ENCODE peak calls at places on chromosome 11, in ten cellular contexts. N is D721Med; E is activated naive CD4-positive, alpha-beta T cell treated with anti-CD3 and anti-CD28 coated beads, Interleukin-2, amount 50 U/mL, for 72 hours; X is cardiac fibroblast; H is PC-9; C is HFF-Myc; L is EL; F is activated naive CD8-positive, alpha-beta T cell treated with anti-CD3 and anti-CD28 coated beads, Interleukin-2, amount 50 U/mL, for 24 hours; Z is activated CD4-positive, alpha-beta memory T cell treated with anti-CD3 and anti-CD28 coated beads, Interleukin-2, amount 10 ng/mL, durations not matched to agents 7 days and 5 days; R is AG09319. O is an unnamed sample.

GRCh38 chr11:77287615-77288273 is 13.7 kb downstream of the GDPD4 start:
- DNase-seq in E (no peak), N (no peak), C (peak; percentile 88), Z (no peak), H (peak; percentile 12), F (no peak), X (peak; percentile 93), R (peak; percentile 81), L (peak; percentile 90), O (no peak)

GRCh38 chr11:18623707-18624106 is 10.4 kb downstream of the SPTY2D1 start:
- DNase-seq in C (no peak), F (no peak), R (no peak), L (no peak), Z (no peak), E (no peak), N (no peak), H (no peak), X (no peak), O (no peak)

GRCh38 chr11:126884192-126884973 is 116.2 kb downstream of the KIRREL3 start:
- DNase-seq in C (no peak), Z (no peak), X (no peak), L (no peak), F (no peak), N (no peak), H (no peak), R (no peak), E (no peak), O (no peak)

GRCh38 chr11:114209904-114210303 is 86.3 kb upstream of the NNMT start:
- DNase-seq in L (no peak), R (no peak), H (no peak), E (no peak), N (no peak), F (no peak), C (no peak), Z (no peak), X (no peak), O (no peak)

GRCh38 chr11:61587541-61587941 is 6.7 kb upstream of the SYT7 start:
- DNase-seq in Z (no peak), F (peak; percentile 26), H (peak; percentile 60), E (no peak), R (no peak), C (no peak), X (no peak), L (peak; percentile 44), N (no peak), O (no peak)

GRCh38 chr11:1306186-1307162 is 3.0 kb downstream of the TOLLIP start:
- DNase-seq in X (no peak), L (no peak), Z (no peak), N (no peak), R (no peak), F (no peak), H (no peak), E (no peak), C (no peak), O (no peak)

GRCh38 chr11:102451041-102451692 is 1.4 kb downstream of the TMEM123 start:
- DNase-seq in X (no peak), H (no peak), N (no peak), L (no peak), C (no peak), E (no peak), Z (no peak), F (no peak), R (no peak), O (no peak)

GRCh38 chr11:134538793-134539192 is 126.8 kb upstream of the B3GAT1 start:
- DNase-seq in X (no peak), N (no peak), C (no peak), F (no peak), E (peak; percentile 26), Z (peak; percentile 8), H (no peak), L (no peak), R (no peak), O (no peak)

GRCh38 chr11:12377824-12378593 is 638 bp downstream of the PARVA start:
- DNase-seq in E (no peak), X (peak; percentile 82), R (no peak), C (peak; percentile 56), L (peak; percentile 90), N (no peak), H (peak; percentile 77), F (no peak), Z (no peak), O (no peak)

GRCh38 chr11:13962562-13963168 is at the start of gene SPON1:
- DNase-seq in C (no peak), Z (peak; percentile 33), H (no peak), R (no peak), N (peak; percentile 70), F (peak; percentile 53), E (no peak), L (no peak), X (no peak), O (peak; percentile 32)

GRCh38 chr11:8178297-8178696 is 9.5 kb upstream of the RIC3 start:
- DNase-seq in Z (no peak), F (no peak), N (no peak), H (no peak), L (no peak), X (no peak), R (no peak), E (no peak), C (no peak), O (no peak)

GRCh38 chr11:47461876-47462275 is 12.9 kb upstream of the RAPSN start:
- DNase-seq in N (no peak), R (no peak), X (no peak), F (no peak), L (no peak), E (no peak), Z (no peak), C (no peak), H (no peak), O (no peak)